ENCODE peak calls at places on chromosomes 16 and 17, in seven cellular contexts. K is HCEC 1CT; G is stimulated activated CD4-positive, alpha-beta T cell treated with anti-CD3 and anti-CD28 coated beads, TNF-alpha, amount 100 ng/mL, for 1 hour; F is AG08396; N is activated naive CD4-positive, alpha-beta T cell; X is cardiac fibroblast; B is C1 segment of cervical spinal cord. L is an unnamed sample.

GRCh38 chr17:43888548-43888947 is 18.8 kb downstream of the MPP2 start:
- DNase-seq in X (no peak), K (no peak), B (no peak), G (no peak), F (no peak), N (no peak), L (no peak)

GRCh38 chr17:37541880-37542675 is 52.4 kb downstream of the DUSP14 start:
- DNase-seq in K (peak; percentile 26), B (no peak), F (peak; percentile 39), G (no peak), N (no peak), X (peak; percentile 74), L (no peak)

GRCh38 chr16:75264531-75264998 is 13.1 kb upstream of the BCAR1 start:
- DNase-seq in X (peak; percentile 40), K (peak; percentile 25), B (no peak), G (no peak), N (no peak), F (peak; percentile 44), L (peak; percentile 88)

GRCh38 chr17:28901866-28902818 is 737 bp downstream of the DHRS13 start:
- DNase-seq in N (no peak), X (no peak), B (no peak), F (peak; percentile 72), G (peak; percentile 25), K (no peak), L (peak; percentile 79)

GRCh38 chr16:13168091-13168572 is 266.7 kb downstream of the SHISA9 start:
- DNase-seq in B (no peak), G (no peak), X (no peak), K (no peak), N (no peak), F (no peak), L (no peak)

GRCh38 chr16:24204150-24204665 is 51.9 kb upstream of the CACNG3 start:
- DNase-seq in G (no peak), K (no peak), N (no peak), B (no peak), X (no peak), F (no peak), L (no peak)

GRCh38 chr16:78906135-78906534 is 694.4 kb downstream of the MAF start:
- DNase-seq in N (no peak), B (no peak), X (no peak), K (no peak), F (no peak), G (no peak), L (no peak)

GRCh38 chr16:74603848-74604247 is 3.1 kb downstream of the GLG1 start:
- DNase-seq in B (no peak), K (peak; percentile 46), N (no peak), F (no peak), G (no peak), X (peak; percentile 53), L (no peak)

GRCh38 chr17:80613732-80614071 is 69.1 kb downstream of the RPTOR start:
- DNase-seq in G (no peak), K (no peak), F (no peak), B (no peak), X (no peak), N (no peak), L (no peak)

GRCh38 chr16:27107185-27107592 is 40.5 kb downstream of the C16orf82 start:
- DNase-seq in N (no peak), X (no peak), F (no peak), B (no peak), K (no peak), G (no peak), L (no peak)

GRCh38 chr17:11618861-11619566 is 20.7 kb downstream of the DNAH9 start:
- DNase-seq in B (no peak), G (no peak), F (no peak), N (no peak), K (no peak), X (peak; percentile 6), L (no peak)

GRCh38 chr17:57892820-57893595 is 43.2 kb upstream of the MRPS23 start:
- DNase-seq in F (peak; percentile 93), B (peak; percentile 77), X (peak; percentile 100), K (peak; percentile 98), G (no peak), N (no peak), L (no peak)

GRCh38 chr17:58576679-58577367 is 62.4 kb upstream of the MTMR4 start:
- DNase-seq in F (no peak), N (no peak), B (no peak), G (no peak), X (peak; percentile 31), K (peak; percentile 22), L (no peak)

GRCh38 chr17:28368915-28369683 is 1.0 kb downstream of the VTN start:
- DNase-seq in G (no peak), B (no peak), N (no peak), K (no peak), F (no peak), X (no peak), L (no peak)

GRCh38 chr16:62478903-62479458 is 442.7 kb upstream of the CDH8 start:
- DNase-seq in F (no peak), B (no peak), N (no peak), G (no peak), X (no peak), K (no peak), L (no peak)

GRCh38 chr16:12450381-12450780 is 353.3 kb downstream of the CPPED1 start:
- DNase-seq in B (no peak), X (no peak), N (no peak), K (no peak), G (no peak), F (no peak), L (no peak)

GRCh38 chr16:17026600-17027242 is 444.0 kb downstream of the XYLT1 start:
- DNase-seq in F (no peak), N (no peak), B (no peak), X (no peak), G (no peak), K (no peak), L (no peak)

GRCh38 chr17:16477255-16477654 is 14.7 kb downstream of the LRRC75A start:
- DNase-seq in B (no peak), G (no peak), X (peak; percentile 77), F (peak; percentile 88), K (peak; percentile 89), N (no peak), L (no peak)

GRCh38 chr17:49572806-49573420 is 2.8 kb upstream of the NXPH3 start:
- DNase-seq in G (no peak), X (no peak), B (no peak), N (no peak), F (no peak), K (no peak), L (no peak)

GRCh38 chr17:28758411-28759121 is 14.8 kb downstream of the TRAF4 start:
- DNase-seq in N (no peak), K (no peak), B (no peak), F (no peak), X (no peak), G (no peak), L (no peak)

GRCh38 chr16:4805231-4805630 is 2.8 kb upstream of the ROGDI start:
- DNase-seq in B (no peak), K (no peak), F (no peak), X (no peak), N (no peak), G (no peak), L (no peak)

GRCh38 chr16:3235856-3236669 is 1.1 kb upstream of the ZNF200 start:
- DNase-seq in K (no peak), F (no peak), X (no peak), B (no peak), G (no peak), N (no peak), L (no peak)

GRCh38 chr17:62898239-62898864 is 67.7 kb upstream of the TANC2 start:
- DNase-seq in G (no peak), K (no peak), X (peak; percentile 38), F (no peak), B (no peak), N (no peak), L (no peak)

GRCh38 chr17:7435676-7436555 is 681 bp downstream of the TMEM102 start:
- DNase-seq in N (no peak), K (no peak), G (no peak), X (no peak), B (no peak), F (no peak), L (no peak)

GRCh38 chr17:40157972-40158371 is 17.6 kb downstream of the CASC3 start:
- DNase-seq in G (no peak), K (no peak), X (no peak), F (no peak), N (no peak), B (no peak), L (no peak)

GRCh38 chr17:31803494-31804213 is 55.4 kb downstream of the COPRS start:
- DNase-seq in G (no peak), N (no peak), K (no peak), F (no peak), X (no peak), B (no peak), L (no peak)

GRCh38 chr17:50499722-50500121 is 8.5 kb upstream of the MYCBPAP start:
- DNase-seq in X (no peak), K (peak; percentile 68), B (no peak), F (no peak), N (no peak), G (no peak), L (no peak)